ENCODE peak calls at places on chromosomes 7 and 10, in ten cellular contexts. Q is GM12891; J is naive thymus-derived CD8-positive, alpha-beta T cell; L is lung; G is IMR-90; T is AG20443; V is adrenal gland; N is H7; R is fibroblast of pulmonary artery; X is stimulated activated CD4-positive, alpha-beta T cell treated with anti-CD3 and anti-CD28 coated beads, TNF-alpha, amount 100 ng/mL, for 48 hours. B is an unnamed sample.

GRCh38 chr10:3786295-3786981 is 1.4 kb upstream of the KLF6 start:
- DNase-seq in Q (no peak), J (no peak), L (no peak), G (peak; percentile 42), T (no peak), V (peak; percentile 64), N (peak; percentile 79), R (peak; percentile 60), X (no peak), B (no peak)

GRCh38 chr7:49398236-49398635 is 375.2 kb upstream of the VWC2 start:
- DNase-seq in Q (no peak), J (no peak), L (no peak), G (no peak), T (no peak), V (no peak), N (no peak), R (no peak), X (no peak), B (no peak)

GRCh38 chr7:157299613-157300405 is 37.0 kb upstream of the DNAJB6 start:
- DNase-seq in Q (no peak), J (peak; percentile 7), L (no peak), G (no peak), T (no peak), V (no peak), N (peak; percentile 80), R (no peak), X (no peak), B (no peak)

GRCh38 chr10:132815161-132815857 is 29.4 kb upstream of the NKX6-2 start:
- DNase-seq in Q (no peak), J (no peak), L (no peak), G (no peak), T (no peak), V (no peak), N (no peak), R (no peak), X (no peak), B (no peak)

GRCh38 chr7:129951076-129952011 is 1.4 kb downstream of the UBE2H start:
- DNase-seq in Q (no peak), J (no peak), L (no peak), G (no peak), T (peak; percentile 14), V (peak; percentile 53), N (no peak), R (no peak), X (no peak), B (peak; percentile 29)

GRCh38 chr7:47298636-47299035 is 283.3 kb downstream of the TNS3 start:
- DNase-seq in Q (no peak), J (no peak), L (no peak), G (no peak), T (no peak), V (peak; percentile 18), N (no peak), R (no peak), X (no peak), B (no peak)

GRCh38 chr10:571643-572042 is 117.8 kb downstream of the DIP2C start:
- DNase-seq in Q (no peak), J (no peak), L (no peak), G (peak; percentile 45), T (peak; percentile 49), V (no peak), N (peak; percentile 27), R (peak; percentile 44), X (no peak), B (no peak)

GRCh38 chr7:101604331-101604933 is 24.7 kb downstream of the MYL10 start:
- DNase-seq in Q (no peak), J (no peak), L (no peak), G (no peak), T (no peak), V (no peak), N (no peak), R (no peak), X (no peak), B (no peak)

GRCh38 chr10:131803863-131804425 is 96.9 kb upstream of the PPP2R2D start:
- DNase-seq in Q (no peak), J (no peak), L (no peak), G (no peak), T (no peak), V (no peak), N (peak; percentile 34), R (no peak), X (no peak), B (no peak)

GRCh38 chr7:149787428-149788299 is 14.3 kb upstream of the ZNF467 start:
- DNase-seq in Q (no peak), J (no peak), L (no peak), G (no peak), T (no peak), V (no peak), N (peak; percentile 89), R (no peak), X (no peak), B (no peak)

GRCh38 chr7:125450749-125451148 is 521.1 kb upstream of the POT1 start:
- DNase-seq in Q (no peak), J (no peak), L (no peak), G (no peak), T (no peak), V (no peak), N (no peak), R (no peak), X (no peak), B (no peak)

GRCh38 chr7:116772423-116772852 is 89.9 kb upstream of the CAPZA2 start:
- DNase-seq in Q (no peak), J (no peak), L (no peak), G (peak; percentile 84), T (peak; percentile 46), V (no peak), N (no peak), R (peak; percentile 74), X (no peak), B (peak; percentile 26)

GRCh38 chr10:30125484-30125883 is 66.1 kb upstream of the JCAD start:
- DNase-seq in Q (no peak), J (no peak), L (no peak), G (no peak), T (no peak), V (no peak), N (no peak), R (no peak), X (no peak), B (no peak)

GRCh38 chr10:17989908-17990767 is 38.4 kb downstream of the SLC39A12 start:
- DNase-seq in Q (peak; percentile 8), J (no peak), L (no peak), G (peak; percentile 90), T (peak; percentile 63), V (no peak), N (no peak), R (peak; percentile 63), X (no peak), B (peak; percentile 69)

GRCh38 chr7:28556036-28556435 is 143.7 kb downstream of the CREB5 start:
- DNase-seq in Q (no peak), J (no peak), L (no peak), G (no peak), T (no peak), V (no peak), N (no peak), R (no peak), X (no peak), B (no peak)

GRCh38 chr10:103463456-103463855 is 4.8 kb upstream of the CALHM1 start:
- DNase-seq in Q (no peak), J (no peak), L (no peak), G (no peak), T (no peak), V (no peak), N (no peak), R (peak; percentile 21), X (no peak), B (peak; percentile 64)

GRCh38 chr10:128630787-128631252 is 504.6 kb upstream of the MKI67 start:
- DNase-seq in Q (no peak), J (no peak), L (no peak), G (no peak), T (no peak), V (no peak), N (peak; percentile 16), R (no peak), X (no peak), B (no peak)

GRCh38 chr7:147759327-147759943 is 831.1 kb upstream of the C7orf33 start:
- DNase-seq in Q (no peak), J (no peak), L (no peak), G (no peak), T (no peak), V (no peak), N (no peak), R (no peak), X (no peak), B (no peak)

GRCh38 chr10:100810835-100811116 is 65.4 kb downstream of the PAX2 start:
- DNase-seq in Q (no peak), J (no peak), L (no peak), G (no peak), T (no peak), V (no peak), N (peak; percentile 26), R (no peak), X (no peak), B (no peak)

GRCh38 chr7:108076141-108076540 is 54.0 kb downstream of the LAMB4 start:
- DNase-seq in Q (no peak), J (no peak), L (no peak), G (no peak), T (no peak), V (no peak), N (no peak), R (peak; percentile 57), X (no peak), B (no peak)

GRCh38 chr10:67779455-67780205 is 58.4 kb downstream of the DNAJC12 start:
- DNase-seq in Q (no peak), J (peak; percentile 56), L (peak; percentile 65), G (peak; percentile 84), T (peak; percentile 73), V (peak; percentile 83), N (peak; percentile 60), R (peak; percentile 90), X (peak; percentile 34), B (peak; percentile 57)

GRCh38 chr10:3043512-3044368 is 23.6 kb upstream of the PFKP start:
- DNase-seq in Q (peak; percentile 58), J (no peak), L (peak; percentile 61), G (peak; percentile 80), T (peak; percentile 82), V (peak; percentile 74), N (peak; percentile 85), R (peak; percentile 79), X (peak; percentile 24), B (peak; percentile 80)

GRCh38 chr10:102449321-102450123 is 1.8 kb downstream of the C10orf95 start:
- DNase-seq in Q (no peak), J (peak; percentile 82), L (peak; percentile 87), G (no peak), T (no peak), V (peak; percentile 85), N (peak; percentile 76), R (peak; percentile 69), X (peak; percentile 83), B (no peak)

GRCh38 chr10:133357293-133358151 is at the start of gene FUOM:
- DNase-seq in Q (peak; percentile 98), J (peak; percentile 63), L (no peak), G (peak; percentile 29), T (peak; percentile 95), V (peak; percentile 53), N (peak; percentile 100), R (peak; percentile 63), X (peak; percentile 70), B (peak; percentile 85)

GRCh38 chr10:78028438-78029293 is 649 bp downstream of the POLR3A start:
- DNase-seq in Q (no peak), J (peak; percentile 5), L (no peak), G (peak; percentile 57), T (peak; percentile 57), V (peak; percentile 63), N (no peak), R (peak; percentile 50), X (no peak), B (peak; percentile 57)

GRCh38 chr10:130652964-130653578 is 516.9 kb downstream of the GLRX3 start:
- DNase-seq in Q (no peak), J (no peak), L (no peak), G (no peak), T (no peak), V (no peak), N (no peak), R (no peak), X (no peak), B (no peak)

GRCh38 chr10:6055929-6056328 is 6.2 kb downstream of the IL2RA start:
- DNase-seq in Q (no peak), J (no peak), L (no peak), G (no peak), T (no peak), V (no peak), N (no peak), R (no peak), X (no peak), B (no peak)

GRCh38 chr7:75885011-75885410 is 6.2 kb downstream of the RHBDD2 start:
- DNase-seq in Q (no peak), J (no peak), L (no peak), G (no peak), T (no peak), V (no peak), N (no peak), R (no peak), X (no peak), B (no peak)